ENCODE peak calls at places on chromosomes 12 and 14, in nine cellular contexts. X is activated CD4-positive, alpha-beta T cell treated with anti-CD3 and anti-CD28 coated beads, Interleukin-2, amount 50 U/mL, for 4 hours; T is hippocampal formation; H is left ventricle myocardium superior; F is stimulated activated CD4-positive, alpha-beta T cell treated with anti-CD3 and anti-CD28 coated beads, Interleukin-15, amount 100 ng/mL, for 24 hours; W is NCI-H748 treated with DMSO at 0.1 percent for 48 hours; B is NCI-H510A; A is GM23248; G is T-helper 2 cell. J is an unnamed sample.

GRCh38 chr14:87049886-87050820 is 942.8 kb downstream of the GALC start:
- DNase-seq in X (no peak), A (peak; percentile 32), H (no peak), W (peak; percentile 74), G (no peak), F (peak; percentile 3), T (no peak), B (no peak), J (peak; percentile 16)

GRCh38 chr14:31994391-31995033 is 82.6 kb upstream of the ARHGAP5 start:
- DNase-seq in X (no peak), G (no peak), T (no peak), H (no peak), W (no peak), F (no peak), B (no peak), A (peak; percentile 49), J (no peak)

GRCh38 chr12:128019996-128020544 is 246.9 kb upstream of the TMEM132C start:
- DNase-seq in W (no peak), F (no peak), T (no peak), A (no peak), G (no peak), B (no peak), X (no peak), H (no peak), J (no peak)

GRCh38 chr12:57227315-57228115 is 2.0 kb upstream of the SHMT2 start:
- DNase-seq in X (no peak), A (peak; percentile 56), W (no peak), B (peak; percentile 43), G (no peak), F (no peak), H (no peak), T (no peak), J (no peak)

GRCh38 chr12:114096461-114096860 is 130.3 kb upstream of the RBM19 start:
- DNase-seq in A (peak; percentile 80), G (no peak), X (no peak), W (no peak), T (no peak), H (no peak), F (no peak), B (no peak), J (no peak)

GRCh38 chr12:29762637-29763300 is 21.0 kb downstream of the TMTC1 start:
- DNase-seq in T (peak; percentile 22), B (no peak), X (no peak), F (no peak), G (no peak), W (no peak), H (peak; percentile 69), A (peak; percentile 39), J (no peak)

GRCh38 chr12:11743333-11743732 is 93.9 kb downstream of the ETV6 start:
- DNase-seq in B (no peak), X (no peak), A (no peak), G (no peak), H (no peak), T (no peak), F (no peak), W (no peak), J (no peak)

GRCh38 chr14:59346796-59347510 is 118.2 kb downstream of the GPR135 start:
- DNase-seq in H (no peak), F (no peak), W (no peak), G (no peak), T (no peak), X (no peak), B (no peak), A (peak; percentile 50), J (no peak)

GRCh38 chr12:52542157-52542556 is 10.8 kb downstream of the KRT71 start:
- DNase-seq in A (no peak), H (no peak), W (no peak), G (no peak), F (no peak), T (no peak), X (no peak), B (no peak), J (no peak)

GRCh38 chr12:54740882-54741281 is 92.7 kb upstream of the DCD start:
- DNase-seq in H (no peak), W (no peak), T (no peak), G (no peak), F (no peak), X (no peak), B (no peak), A (no peak), J (no peak)

GRCh38 chr12:101076940-101077351 is 133.1 kb downstream of the SLC5A8 start:
- DNase-seq in T (no peak), G (no peak), F (no peak), X (no peak), B (no peak), A (peak; percentile 58), H (no peak), W (no peak), J (no peak)

GRCh38 chr12:2960432-2960956 is 1.3 kb downstream of the TEAD4 start:
- DNase-seq in W (no peak), B (no peak), F (peak; percentile 37), H (no peak), T (no peak), A (peak; percentile 67), G (no peak), X (no peak), J (peak; percentile 26)

GRCh38 chr12:117143008-117143532 is 43.9 kb upstream of the TESC start:
- DNase-seq in X (no peak), W (peak; percentile 97), T (no peak), B (peak; percentile 57), F (no peak), A (no peak), H (no peak), G (no peak), J (no peak)

J was measured in H4.